ENCODE peak calls at places on chromosomes 16 and 17, in seven cellular contexts. Z is IMR-90, T is H9, V is neuronal stem cell, F is H1, O is mesendoderm, K is mesenchymal stem cell. M is an unnamed sample.

GRCh38 chr17:8496081-8496480 is 60.4 kb downstream of the NDEL1 start:
- DNase-seq in F (no peak), K (no peak), T (no peak), V (no peak), Z (no peak), O (no peak), M (no peak)

GRCh38 chr17:38453951-38454421 is 25.7 kb downstream of the ARHGAP23 start:
- DNase-seq in V (no peak), F (no peak), O (no peak), Z (peak; percentile 38), T (no peak), K (peak; percentile 60), M (no peak)

GRCh38 chr17:22470411-22471175 is 778.3 kb downstream of the KCNJ18 start:
- DNase-seq in F (no peak), Z (no peak), O (no peak), V (no peak), K (no peak), T (no peak), M (no peak)

GRCh38 chr16:16019488-16019887 is 70.1 kb downstream of the ABCC1 start:
- DNase-seq in K (peak; percentile 62), O (no peak), T (no peak), F (no peak), V (no peak), Z (peak; percentile 54), M (no peak)

GRCh38 chr16:85172465-85173071 is 60.3 kb upstream of the CIBAR2 start:
- DNase-seq in K (peak; percentile 66), Z (peak; percentile 53), F (peak; percentile 70), T (peak; percentile 70), V (no peak), O (peak; percentile 77), M (peak; percentile 44)

GRCh38 chr16:16169615-16170014 is 53.7 kb downstream of the ABCC6 start:
- DNase-seq in K (no peak), T (no peak), F (no peak), O (no peak), V (no peak), Z (no peak), M (no peak)

GRCh38 chr17:65243838-65244237 is 106.7 kb downstream of the RGS9 start:
- DNase-seq in T (peak; percentile 69), V (peak; percentile 48), O (peak; percentile 67), K (no peak), Z (peak; percentile 24), F (no peak), M (no peak)

GRCh38 chr16:3045758-3046505 is 429 bp upstream of the MMP25 start:
- DNase-seq in V (no peak), F (no peak), Z (no peak), O (peak; percentile 26), T (peak; percentile 66), K (no peak), M (no peak)

GRCh38 chr16:85523602-85524364 is 89.3 kb upstream of the GSE1 start:
- DNase-seq in F (no peak), T (peak; percentile 79), O (peak; percentile 88), K (peak; percentile 66), Z (peak; percentile 45), V (no peak), M (peak; percentile 96)

GRCh38 chr17:76515291-76515949 is 14.2 kb upstream of the RHBDF2 start:
- DNase-seq in Z (peak; percentile 97), V (no peak), F (no peak), K (peak; percentile 74), T (no peak), O (no peak), M (peak; percentile 64)

GRCh38 chr16:56606688-56607618 is 1.4 kb upstream of the MT2A start:
- DNase-seq in Z (peak; percentile 100), T (no peak), V (no peak), O (peak; percentile 84), K (peak; percentile 100), F (no peak), M (peak; percentile 55)

DNA sequence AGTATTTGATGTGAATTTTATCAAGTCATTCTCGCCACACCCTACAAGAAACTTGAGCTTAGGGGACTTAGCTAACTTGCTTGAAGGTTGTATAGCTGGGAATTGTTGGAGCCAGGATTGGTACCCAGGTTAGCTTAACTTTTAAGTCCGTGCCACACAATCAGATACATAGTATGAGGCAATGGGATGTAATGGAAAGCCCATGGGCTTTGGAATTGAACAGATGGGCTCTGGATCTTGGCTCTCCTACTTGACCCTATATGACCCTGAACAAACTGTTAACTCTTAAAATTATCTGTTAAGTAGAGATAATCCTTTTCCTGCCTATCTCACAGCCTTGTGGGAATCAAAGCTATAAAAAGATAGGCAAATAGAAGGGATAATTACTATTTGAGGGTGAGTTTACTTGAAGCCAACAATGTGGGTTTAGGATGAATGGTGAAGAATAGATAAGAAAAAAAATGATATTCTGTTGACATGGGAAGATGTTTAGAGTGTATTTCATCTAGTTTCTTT is 51.9 kb upstream of the CACNG3 start:
- DNase-seq in Z (no peak), T (no peak), O (peak; percentile 60), V (no peak), F (no peak), K (no peak), M (no peak)
- H3K18ac ChIP-seq in Z (no peak overlapping the region), T (no peak overlapping the region), O (no peak overlapping the region), V (no peak overlapping the region), F (no peak overlapping the region), K (no peak overlapping the region), M (no peak overlapping the region)

DNA sequence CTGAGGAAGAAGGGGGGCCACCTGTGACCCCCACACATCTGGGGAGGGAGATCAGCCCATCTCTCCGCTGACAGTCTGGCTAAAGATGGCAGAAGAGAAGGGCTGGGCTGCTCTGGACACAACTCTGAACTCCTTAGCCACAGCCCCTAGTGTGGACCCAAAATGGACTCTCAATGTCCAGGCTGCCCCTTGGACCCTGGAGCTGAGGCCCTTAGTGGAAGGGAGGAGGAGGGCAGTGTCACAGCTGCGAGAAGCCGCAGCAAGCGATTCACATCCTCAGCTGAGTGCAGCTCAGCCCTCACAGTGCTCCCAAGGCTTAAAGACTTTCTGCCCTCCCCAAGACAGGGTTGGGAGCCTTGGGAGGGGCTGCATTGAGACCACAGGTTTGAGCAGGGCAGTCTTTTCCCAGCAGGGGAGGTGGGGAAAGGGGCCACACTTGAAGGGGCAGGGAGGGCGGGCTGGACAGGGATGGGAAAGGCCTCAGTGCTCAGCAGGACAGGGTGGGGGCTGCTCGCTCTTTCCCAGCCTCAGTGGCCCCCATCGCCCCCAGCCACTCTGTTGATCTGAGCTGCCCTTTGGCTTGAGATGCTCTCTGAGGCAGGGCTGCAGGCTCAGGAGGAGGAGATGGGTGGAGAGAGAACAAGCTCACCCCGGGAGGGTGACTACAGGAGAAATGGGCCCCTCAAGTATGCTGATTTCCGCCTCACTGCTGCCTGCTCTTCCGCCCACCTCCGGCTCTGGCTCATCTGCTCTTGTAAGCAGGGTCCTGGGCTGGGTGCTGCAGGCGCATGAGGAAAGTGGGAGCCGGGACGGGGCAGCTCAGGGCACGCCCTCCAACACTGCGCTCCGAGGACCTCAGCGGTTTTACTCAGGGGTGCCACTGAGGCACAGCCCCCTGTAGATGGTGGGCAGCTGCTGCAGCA is 50.9 kb upstream of the MTSS2 start:
- DNase-seq in V (no peak), O (no peak), Z (peak; percentile 34), F (no peak), K (no peak), T (no peak), M (no peak)
- H3K18ac ChIP-seq in V (peak overlapping the region; percentile 87), O (no peak overlapping the region), Z (peak overlapping the region; percentile 39), F (no peak overlapping the region), K (peak overlapping the region; percentile 88), T (no peak overlapping the region), M (no peak overlapping the region)

GRCh38 chr16:67191995-67192681 is at the start of gene E2F4:
- DNase-seq in O (peak; percentile 94), V (peak; percentile 81), K (peak; percentile 93), T (peak; percentile 91), Z (peak; percentile 92), F (peak; percentile 88), M (peak; percentile 93)

GRCh38 chr16:67191410-67191994 is 453 bp upstream of the E2F4 start:
- DNase-seq in Z (no peak), F (no peak), K (no peak), T (no peak), O (no peak), V (no peak), M (no peak)

GRCh38 chr16:67188798-67189197 is 1.1 kb downstream of the EXOC3L1 start:
- DNase-seq in Z (no peak), T (no peak), O (no peak), F (no peak), K (no peak), V (no peak), M (no peak)

GRCh38 chr16:67190448-67191399 is 788 bp upstream of the EXOC3L1 start:
- DNase-seq in Z (peak; percentile 76), O (no peak), V (no peak), F (no peak), K (peak; percentile 71), T (no peak), M (peak; percentile 56)

GRCh38 chr16:67190041-67190440 is at the start of gene EXOC3L1:
- DNase-seq in Z (no peak), K (no peak), T (no peak), F (no peak), O (peak; percentile 54), V (no peak), M (no peak)
- H3K18ac ChIP-seq in Z (no peak within 1 kb of the TSS), K (no peak within 1 kb of the TSS), T (no peak within 1 kb of the TSS), F (no peak within 1 kb of the TSS), O (no peak within 1 kb of the TSS), V (no peak within 1 kb of the TSS), M (no peak within 1 kb of the TSS)

GRCh38 chr16:28592511-28592910 is 4.3 kb downstream of the SULT1A2 start:
- DNase-seq in O (no peak), F (no peak), T (no peak), V (no peak), Z (no peak), K (no peak), M (no peak)

GRCh38 chr16:28589069-28589468 is 7.8 kb downstream of the SULT1A2 start:
- DNase-seq in F (no peak), V (no peak), T (no peak), Z (no peak), K (no peak), O (no peak), M (no peak)

GRCh38 chr16:28591355-28591754 is 5.5 kb downstream of the SULT1A2 start:
- DNase-seq in T (no peak), V (no peak), O (no peak), Z (no peak), F (no peak), K (no peak), M (no peak)

GRCh38 chr16:28589930-28590329 is 6.9 kb downstream of the SULT1A2 start:
- DNase-seq in Z (no peak), T (no peak), V (no peak), O (no peak), K (no peak), F (no peak), M (no peak)

DNA sequence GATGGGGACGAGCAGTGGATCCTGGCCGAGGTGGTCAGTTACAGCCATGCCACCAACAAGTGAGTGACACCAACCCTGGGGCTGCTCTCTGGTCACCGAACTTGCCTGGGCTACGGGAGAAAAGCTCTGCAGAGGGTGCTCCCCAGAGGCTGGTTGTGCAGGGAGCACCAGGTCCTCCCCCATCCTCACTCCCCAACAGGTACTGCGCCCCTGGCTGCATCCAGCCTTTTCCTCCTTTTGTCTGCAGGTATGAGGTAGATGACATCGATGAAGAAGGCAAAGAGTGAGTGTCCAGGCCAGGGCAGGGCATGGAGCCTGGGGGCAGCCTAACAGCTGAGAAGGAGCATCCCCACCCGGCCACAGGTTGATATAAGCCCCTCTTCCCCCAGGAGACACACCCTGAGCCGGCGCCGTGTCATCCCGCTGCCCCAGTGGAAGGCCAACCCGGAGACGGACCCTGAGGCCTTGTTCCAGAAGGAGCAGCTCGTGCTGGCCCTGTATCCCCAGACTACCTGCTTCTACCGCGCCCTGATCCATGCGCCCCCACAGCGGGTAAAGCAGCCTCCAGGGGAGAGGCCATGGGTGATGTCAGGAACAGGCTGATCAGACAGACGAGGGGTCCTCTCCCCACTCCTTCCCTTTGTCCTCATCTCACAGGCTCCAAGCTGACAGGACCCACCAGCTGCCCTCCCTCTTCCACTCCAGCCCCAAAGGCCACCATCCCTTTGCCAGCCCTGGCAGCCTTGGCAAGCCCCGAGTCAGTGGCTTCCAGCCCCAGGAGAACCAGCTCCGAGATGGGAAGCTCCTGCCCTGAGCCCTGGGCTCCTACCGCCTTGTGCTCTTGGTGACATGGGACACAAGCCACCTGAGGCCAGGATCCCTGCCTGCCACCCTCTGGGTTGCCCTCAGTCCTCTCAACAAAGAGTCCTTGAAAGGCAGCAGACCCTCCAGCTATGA is 6.2 kb downstream of the SULT1A2 start:
- DNase-seq in K (no peak), O (no peak), V (no peak), Z (no peak), F (no peak), T (no peak), M (no peak)
- H3K18ac ChIP-seq in K (no peak overlapping the region), O (no peak overlapping the region), V (no peak overlapping the region), Z (no peak overlapping the region), F (no peak overlapping the region), T (no peak overlapping the region), M (no peak overlapping the region)